ENCODE peak calls at places on chromosomes 6 and 20, in seven cellular contexts. One of them, this sample, is unnamed.

GRCh38 chr20:8473459-8473858 is 341.4 kb downstream of the PLCB1 start:
- DNase-seq in body of pancreas: no peak
- DNase-seq in Panc1: no peak
- DNase-seq in ascending aorta: no peak
- DNase-seq in breast epithelium: no peak
- DNase-seq in naive thymus-derived CD4-positive, alpha-beta T cell: no peak
- DNase-seq in heart left ventricle: no peak
- DNase-seq in this sample: no peak

GRCh38 chr20:16111132-16111852 is 462.0 kb downstream of the KIF16B start:
- DNase-seq in body of pancreas: no peak
- DNase-seq in Panc1: no peak
- DNase-seq in ascending aorta: no peak
- DNase-seq in breast epithelium: no peak
- DNase-seq in naive thymus-derived CD4-positive, alpha-beta T cell: no peak
- DNase-seq in heart left ventricle: no peak
- DNase-seq in this sample: no peak

GRCh38 chr6:47729019-47729418 is 30.6 kb downstream of the ADGRF4 start:
- DNase-seq in body of pancreas: no peak
- DNase-seq in Panc1: no peak
- DNase-seq in ascending aorta: no peak
- DNase-seq in breast epithelium: no peak
- DNase-seq in naive thymus-derived CD4-positive, alpha-beta T cell: no peak
- DNase-seq in heart left ventricle: no peak
- DNase-seq in this sample: no peak

GRCh38 chr20:9711872-9712271 is 127.0 kb downstream of the PAK5 start:
- DNase-seq in body of pancreas: no peak
- DNase-seq in Panc1: no peak
- DNase-seq in ascending aorta: no peak
- DNase-seq in breast epithelium: no peak
- DNase-seq in naive thymus-derived CD4-positive, alpha-beta T cell: no peak
- DNase-seq in heart left ventricle: no peak
- DNase-seq in this sample: no peak

GRCh38 chr6:51430610-51431009 is 611.9 kb downstream of the TFAP2B start:
- DNase-seq in body of pancreas: no peak
- DNase-seq in Panc1: no peak
- DNase-seq in ascending aorta: no peak
- DNase-seq in breast epithelium: no peak
- DNase-seq in naive thymus-derived CD4-positive, alpha-beta T cell: no peak
- DNase-seq in heart left ventricle: no peak
- DNase-seq in this sample: no peak

GRCh38 chr6:17907467-17908229 is 79.8 kb downstream of the KIF13A start:
- DNase-seq in body of pancreas: peak; percentile 25
- DNase-seq in Panc1: peak; percentile 82
- DNase-seq in ascending aorta: peak; percentile 43
- DNase-seq in breast epithelium: peak; percentile 51
- DNase-seq in naive thymus-derived CD4-positive, alpha-beta T cell: no peak
- DNase-seq in heart left ventricle: peak; percentile 76
- DNase-seq in this sample: peak; percentile 60

GRCh38 chr20:43579861-43580793 is 10.6 kb upstream of the IFT52 start:
- DNase-seq in body of pancreas: no peak
- DNase-seq in Panc1: no peak
- DNase-seq in ascending aorta: no peak
- DNase-seq in breast epithelium: no peak
- DNase-seq in naive thymus-derived CD4-positive, alpha-beta T cell: no peak
- DNase-seq in heart left ventricle: no peak
- DNase-seq in this sample: no peak

GRCh38 chr20:63292292-63292701 is 689 bp upstream of the COL20A1 start:
- DNase-seq in body of pancreas: no peak
- DNase-seq in Panc1: no peak
- DNase-seq in ascending aorta: no peak
- DNase-seq in breast epithelium: no peak
- DNase-seq in naive thymus-derived CD4-positive, alpha-beta T cell: no peak
- DNase-seq in heart left ventricle: no peak
- DNase-seq in this sample: no peak

GRCh38 chr6:1131285-1132079 is 180.4 kb upstream of the FOXQ1 start:
- DNase-seq in body of pancreas: no peak
- DNase-seq in Panc1: no peak
- DNase-seq in ascending aorta: no peak
- DNase-seq in breast epithelium: no peak
- DNase-seq in naive thymus-derived CD4-positive, alpha-beta T cell: no peak
- DNase-seq in heart left ventricle: peak; percentile 33
- DNase-seq in this sample: no peak

GRCh38 chr6:67916389-67916788 is 718.7 kb upstream of the ADGRB3 start:
- DNase-seq in body of pancreas: no peak
- DNase-seq in Panc1: no peak
- DNase-seq in ascending aorta: no peak
- DNase-seq in breast epithelium: no peak
- DNase-seq in naive thymus-derived CD4-positive, alpha-beta T cell: no peak
- DNase-seq in heart left ventricle: no peak
- DNase-seq in this sample: no peak

GRCh38 chr6:159438106-159438505 is 254.9 kb downstream of the SOD2 start:
- DNase-seq in body of pancreas: no peak
- DNase-seq in Panc1: no peak
- DNase-seq in ascending aorta: no peak
- DNase-seq in breast epithelium: no peak
- DNase-seq in naive thymus-derived CD4-positive, alpha-beta T cell: no peak
- DNase-seq in heart left ventricle: no peak
- DNase-seq in this sample: no peak

GRCh38 chr6:159433550-159433949 is 259.5 kb downstream of the SOD2 start:
- DNase-seq in body of pancreas: no peak
- DNase-seq in Panc1: no peak
- DNase-seq in ascending aorta: no peak
- DNase-seq in breast epithelium: no peak
- DNase-seq in naive thymus-derived CD4-positive, alpha-beta T cell: no peak
- DNase-seq in heart left ventricle: no peak
- DNase-seq in this sample: no peak

GRCh38 chr6:159434410-159434809 is 258.6 kb downstream of the SOD2 start:
- DNase-seq in body of pancreas: no peak
- DNase-seq in Panc1: no peak
- DNase-seq in ascending aorta: no peak
- DNase-seq in breast epithelium: peak; percentile 30
- DNase-seq in naive thymus-derived CD4-positive, alpha-beta T cell: no peak
- DNase-seq in heart left ventricle: no peak
- DNase-seq in this sample: no peak

GRCh38 chr6:159431750-159432149 is 261.3 kb downstream of the SOD2 start:
- DNase-seq in body of pancreas: no peak
- DNase-seq in Panc1: no peak
- DNase-seq in ascending aorta: no peak
- DNase-seq in breast epithelium: no peak
- DNase-seq in naive thymus-derived CD4-positive, alpha-beta T cell: no peak
- DNase-seq in heart left ventricle: no peak
- DNase-seq in this sample: no peak

DNA sequence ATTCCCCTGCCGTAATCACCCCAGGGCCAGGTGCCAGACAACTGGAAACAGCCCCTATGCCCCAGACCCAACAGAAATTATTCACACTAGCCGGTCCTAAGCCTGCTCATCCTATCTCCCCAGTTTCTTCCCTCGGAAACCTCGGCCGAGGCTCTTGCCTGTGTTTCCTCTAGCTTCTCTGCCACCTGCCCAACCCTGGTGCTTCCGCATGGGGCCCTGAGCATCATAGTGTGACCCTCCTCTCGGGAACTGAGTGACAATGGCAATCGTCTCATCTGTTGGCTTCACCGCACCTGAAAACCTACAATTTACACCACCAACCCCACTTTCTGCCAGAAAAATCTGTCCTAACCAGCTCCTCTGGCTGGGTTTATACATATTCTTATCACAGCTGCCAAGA is 257.3 kb downstream of the SOD2 start:
- DNase-seq in body of pancreas: no peak
- DNase-seq in Panc1: no peak
- DNase-seq in ascending aorta: no peak
- DNase-seq in breast epithelium: no peak
- DNase-seq in naive thymus-derived CD4-positive, alpha-beta T cell: no peak
- DNase-seq in heart left ventricle: no peak
- DNase-seq in this sample: no peak
- H3K9me3 ChIP-seq in body of pancreas: no peaks in the 10 kb centered on the region
- H3K9me3 ChIP-seq in Panc1: no peaks in the 10 kb centered on the region
- H3K9me3 ChIP-seq in ascending aorta: peaks cover 7% of the 10 kb centered on the region
- H3K9me3 ChIP-seq in breast epithelium: peaks cover 14% of the 10 kb centered on the region
- H3K9me3 ChIP-seq in naive thymus-derived CD4-positive, alpha-beta T cell: peaks cover 6% of the 10 kb centered on the region
- H3K9me3 ChIP-seq in heart left ventricle: peaks cover 27% of the 10 kb centered on the region
- H3K9me3 ChIP-seq in this sample: no peaks in the 10 kb centered on the region

DNA sequence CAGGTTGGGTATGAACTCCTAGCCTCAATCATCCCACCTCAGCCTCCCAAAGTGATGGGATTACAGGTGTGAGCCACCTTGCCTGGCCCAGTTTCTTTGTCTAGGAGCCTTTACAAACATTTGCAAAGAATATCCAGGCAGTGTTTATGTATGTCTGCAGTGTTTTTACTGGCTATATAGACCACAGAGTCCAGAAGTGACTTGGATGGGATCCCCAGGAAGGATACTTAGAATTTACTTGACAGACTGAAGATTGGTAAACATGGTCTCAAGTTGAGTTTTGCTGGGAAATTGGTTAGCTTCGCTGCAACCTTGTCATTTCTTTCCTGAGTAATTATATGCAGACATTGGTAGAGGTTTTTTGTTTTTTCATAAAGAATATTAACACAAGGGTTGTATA is 23.8 kb downstream of the JARID2 start:
- DNase-seq in body of pancreas: no peak
- DNase-seq in Panc1: no peak
- DNase-seq in ascending aorta: no peak
- DNase-seq in breast epithelium: no peak
- DNase-seq in naive thymus-derived CD4-positive, alpha-beta T cell: no peak
- DNase-seq in heart left ventricle: no peak
- DNase-seq in this sample: no peak
- H3K4me1 ChIP-seq in body of pancreas: peaks cover 38% of the 10 kb centered on the region
- H3K4me1 ChIP-seq in Panc1: no peaks in the 10 kb centered on the region
- H3K4me1 ChIP-seq in ascending aorta: peaks cover 17% of the 10 kb centered on the region
- H3K4me1 ChIP-seq in breast epithelium: peaks cover 14% of the 10 kb centered on the region
- H3K4me1 ChIP-seq in naive thymus-derived CD4-positive, alpha-beta T cell: no peaks in the 10 kb centered on the region
- H3K4me1 ChIP-seq in heart left ventricle: peaks cover 51% of the 10 kb centered on the region
- H3K4me1 ChIP-seq in this sample: no peaks in the 10 kb centered on the region

GRCh38 chr6:61193771-61194170 is 1092.3 kb downstream of the KHDRBS2 start:
- DNase-seq in body of pancreas: no peak
- DNase-seq in Panc1: no peak
- DNase-seq in ascending aorta: no peak
- DNase-seq in breast epithelium: no peak
- DNase-seq in naive thymus-derived CD4-positive, alpha-beta T cell: no peak
- DNase-seq in heart left ventricle: no peak
- DNase-seq in this sample: no peak
- H3K9me3 ChIP-seq in body of pancreas: no peaks in the 10 kb centered on the region
- H3K9me3 ChIP-seq in Panc1: no peaks in the 10 kb centered on the region
- H3K9me3 ChIP-seq in ascending aorta: no peaks in the 10 kb centered on the region
- H3K9me3 ChIP-seq in breast epithelium: no peaks in the 10 kb centered on the region
- H3K9me3 ChIP-seq in naive thymus-derived CD4-positive, alpha-beta T cell: peaks cover 12% of the 10 kb centered on the region
- H3K9me3 ChIP-seq in heart left ventricle: peaks cover 9% of the 10 kb centered on the region
- H3K9me3 ChIP-seq in this sample: no peaks in the 10 kb centered on the region

DNA sequence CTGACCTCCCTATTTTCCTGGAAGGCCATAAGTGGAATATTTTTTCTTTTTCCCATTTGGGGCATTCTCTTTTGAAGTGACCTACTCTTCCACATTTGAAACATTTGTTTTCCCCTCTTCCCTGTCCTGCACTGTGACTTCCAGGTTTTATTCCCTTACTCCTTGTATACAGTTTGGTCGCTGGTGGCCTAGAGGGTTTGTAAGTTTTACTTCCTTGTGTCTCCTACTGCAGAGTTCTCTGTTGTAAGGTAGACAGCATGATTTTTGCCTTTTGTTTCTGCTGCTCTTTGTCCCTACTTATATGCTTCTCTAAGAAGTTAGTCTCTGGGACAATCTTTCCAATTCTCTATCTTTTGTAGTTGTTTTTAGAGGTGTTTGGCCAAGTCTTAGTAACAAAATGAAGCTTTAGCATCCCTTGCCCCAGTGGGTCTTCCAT is 7.4 kb upstream of the ZNFX1 start:
- DNase-seq in body of pancreas: no peak
- DNase-seq in Panc1: no peak
- DNase-seq in ascending aorta: no peak
- DNase-seq in breast epithelium: no peak
- DNase-seq in naive thymus-derived CD4-positive, alpha-beta T cell: no peak
- DNase-seq in heart left ventricle: no peak
- DNase-seq in this sample: no peak
- H3K4me1 ChIP-seq in body of pancreas: peaks cover 38% of the 10 kb centered on the region
- H3K4me1 ChIP-seq in Panc1: peaks cover 69% of the 10 kb centered on the region
- H3K4me1 ChIP-seq in ascending aorta: peaks cover 5% of the 10 kb centered on the region
- H3K4me1 ChIP-seq in breast epithelium: no peaks in the 10 kb centered on the region
- H3K4me1 ChIP-seq in naive thymus-derived CD4-positive, alpha-beta T cell: peaks cover 34% of the 10 kb centered on the region
- H3K4me1 ChIP-seq in heart left ventricle: peaks cover 5% of the 10 kb centered on the region
- H3K4me1 ChIP-seq in this sample: peaks cover 6% of the 10 kb centered on the region

This sample was measured in right lobe of liver.